ENCODE peak calls at places on chromosomes 4 and X, in eight cellular contexts. One of them, this sample, is unnamed.

GRCh38 chr4:119087121-119087520 is 48.5 kb upstream of the MYOZ2 start:
- DNase-seq in HS-5: no peak
- DNase-seq in posterior cingulate gyrus: no peak
- DNase-seq in effector memory CD8-positive, alpha-beta T cell: no peak
- DNase-seq in stimulated activated CD4-positive, alpha-beta T cell treated with anti-CD3 and anti-CD28 coated beads, Interleukin-2, amount 100 ng/mL, for 48 hours: no peak
- DNase-seq in MG63: no peak
- DNase-seq in CD8-positive, alpha-beta T cell: no peak
- DNase-seq in mucosa of gallbladder: no peak
- DNase-seq in this sample: no peak

GRCh38 chr4:15891312-15891711 is 47.2 kb downstream of the FGFBP1 start:
- DNase-seq in HS-5: no peak
- DNase-seq in posterior cingulate gyrus: no peak
- DNase-seq in effector memory CD8-positive, alpha-beta T cell: no peak
- DNase-seq in stimulated activated CD4-positive, alpha-beta T cell treated with anti-CD3 and anti-CD28 coated beads, Interleukin-2, amount 100 ng/mL, for 48 hours: no peak
- DNase-seq in MG63: no peak
- DNase-seq in CD8-positive, alpha-beta T cell: no peak
- DNase-seq in mucosa of gallbladder: no peak
- DNase-seq in this sample: no peak

GRCh38 chr4:112817933-112818921 is 181.3 kb downstream of the LARP7 start:
- DNase-seq in HS-5: peak
- DNase-seq in posterior cingulate gyrus: peak
- DNase-seq in effector memory CD8-positive, alpha-beta T cell: no peak
- DNase-seq in stimulated activated CD4-positive, alpha-beta T cell treated with anti-CD3 and anti-CD28 coated beads, Interleukin-2, amount 100 ng/mL, for 48 hours: peak
- DNase-seq in MG63: peak
- DNase-seq in CD8-positive, alpha-beta T cell: no peak
- DNase-seq in mucosa of gallbladder: peak
- DNase-seq in this sample: peak

GRCh38 chrX:107849747-107850478 is 24.2 kb downstream of the MID2 start:
- DNase-seq in HS-5: no peak
- DNase-seq in posterior cingulate gyrus: no peak
- DNase-seq in effector memory CD8-positive, alpha-beta T cell: no peak
- DNase-seq in stimulated activated CD4-positive, alpha-beta T cell treated with anti-CD3 and anti-CD28 coated beads, Interleukin-2, amount 100 ng/mL, for 48 hours: no peak
- DNase-seq in MG63: no peak
- DNase-seq in CD8-positive, alpha-beta T cell: no peak
- DNase-seq in mucosa of gallbladder: no peak
- DNase-seq in this sample: no peak

GRCh38 chr4:53717064-53717549 is 125.8 kb upstream of the LNX1 start:
- DNase-seq in HS-5: no peak
- DNase-seq in posterior cingulate gyrus: no peak
- DNase-seq in effector memory CD8-positive, alpha-beta T cell: no peak
- DNase-seq in stimulated activated CD4-positive, alpha-beta T cell treated with anti-CD3 and anti-CD28 coated beads, Interleukin-2, amount 100 ng/mL, for 48 hours: no peak
- DNase-seq in MG63: no peak
- DNase-seq in CD8-positive, alpha-beta T cell: no peak
- DNase-seq in mucosa of gallbladder: no peak
- DNase-seq in this sample: no peak

GRCh38 chr4:158209825-158210807 is at the start of gene TMEM144:
- DNase-seq in HS-5: peak
- DNase-seq in posterior cingulate gyrus: peak
- DNase-seq in effector memory CD8-positive, alpha-beta T cell: no peak
- DNase-seq in stimulated activated CD4-positive, alpha-beta T cell treated with anti-CD3 and anti-CD28 coated beads, Interleukin-2, amount 100 ng/mL, for 48 hours: peak
- DNase-seq in MG63: peak
- DNase-seq in CD8-positive, alpha-beta T cell: no peak
- DNase-seq in mucosa of gallbladder: peak
- DNase-seq in this sample: peak

GRCh38 chrX:12007881-12008280 is 130.4 kb upstream of the FRMPD4 start:
- DNase-seq in HS-5: peak
- DNase-seq in posterior cingulate gyrus: no peak
- DNase-seq in effector memory CD8-positive, alpha-beta T cell: no peak
- DNase-seq in stimulated activated CD4-positive, alpha-beta T cell treated with anti-CD3 and anti-CD28 coated beads, Interleukin-2, amount 100 ng/mL, for 48 hours: no peak
- DNase-seq in MG63: peak
- DNase-seq in CD8-positive, alpha-beta T cell: no peak
- DNase-seq in mucosa of gallbladder: no peak
- DNase-seq in this sample: no peak

GRCh38 chrX:123860506-123860840 is 620 bp downstream of the XIAP start:
- DNase-seq in HS-5: no peak
- DNase-seq in posterior cingulate gyrus: no peak
- DNase-seq in effector memory CD8-positive, alpha-beta T cell: peak
- DNase-seq in stimulated activated CD4-positive, alpha-beta T cell treated with anti-CD3 and anti-CD28 coated beads, Interleukin-2, amount 100 ng/mL, for 48 hours: no peak
- DNase-seq in MG63: no peak
- DNase-seq in CD8-positive, alpha-beta T cell: no peak
- DNase-seq in mucosa of gallbladder: peak
- DNase-seq in this sample: no peak

GRCh38 chr4:23962462-23962861 is 72.6 kb upstream of the PPARGC1A start:
- DNase-seq in HS-5: no peak
- DNase-seq in posterior cingulate gyrus: no peak
- DNase-seq in effector memory CD8-positive, alpha-beta T cell: no peak
- DNase-seq in stimulated activated CD4-positive, alpha-beta T cell treated with anti-CD3 and anti-CD28 coated beads, Interleukin-2, amount 100 ng/mL, for 48 hours: no peak
- DNase-seq in MG63: no peak
- DNase-seq in CD8-positive, alpha-beta T cell: no peak
- DNase-seq in mucosa of gallbladder: no peak
- DNase-seq in this sample: no peak

GRCh38 chr4:148030486-148030885 is 298.6 kb downstream of the ARHGAP10 start:
- DNase-seq in HS-5: no peak
- DNase-seq in posterior cingulate gyrus: no peak
- DNase-seq in effector memory CD8-positive, alpha-beta T cell: no peak
- DNase-seq in stimulated activated CD4-positive, alpha-beta T cell treated with anti-CD3 and anti-CD28 coated beads, Interleukin-2, amount 100 ng/mL, for 48 hours: no peak
- DNase-seq in MG63: no peak
- DNase-seq in CD8-positive, alpha-beta T cell: no peak
- DNase-seq in mucosa of gallbladder: no peak
- DNase-seq in this sample: no peak

GRCh38 chr4:114028071-114028470 is 48.6 kb upstream of the ARSJ start:
- DNase-seq in HS-5: no peak
- DNase-seq in posterior cingulate gyrus: no peak
- DNase-seq in effector memory CD8-positive, alpha-beta T cell: no peak
- DNase-seq in stimulated activated CD4-positive, alpha-beta T cell treated with anti-CD3 and anti-CD28 coated beads, Interleukin-2, amount 100 ng/mL, for 48 hours: no peak
- DNase-seq in MG63: no peak
- DNase-seq in CD8-positive, alpha-beta T cell: no peak
- DNase-seq in mucosa of gallbladder: peak
- DNase-seq in this sample: no peak